ENCODE peak calls at places on chromosomes 13 and 19, in ten cellular contexts. F is breast epithelium; Z is astrocyte of the spinal cord; A is tibial artery; V is transverse colon; M is adrenal gland; E is ovary; I is left ventricle myocardium inferior; P is endothelial cell of umbilical vein; D is CD8-positive, alpha-beta T cell. T is an unnamed sample.

GRCh38 chr13:32432856-32433255 is 4.9 kb upstream of the N4BP2L1 start:
- DNase-seq in F (no peak), Z (no peak), A (no peak), V (no peak), M (no peak), E (no peak), I (no peak), P (no peak), D (no peak), T (no peak)

GRCh38 chr13:32314968-32315254 is 252 bp downstream of the ZAR1L start:
- DNase-seq in F (no peak), Z (peak; percentile 65), A (no peak), V (peak; percentile 35), M (no peak), E (no peak), I (no peak), P (no peak), D (peak; percentile 68), T (no peak)

GRCh38 chr13:44079413-44080205 is 199.9 kb downstream of the LACC1 start:
- DNase-seq in F (no peak), Z (no peak), A (no peak), V (no peak), M (no peak), E (no peak), I (no peak), P (no peak), D (no peak), T (no peak)

GRCh38 chr13:108363651-108364050 is 94.1 kb downstream of the TNFSF13B start:
- DNase-seq in F (no peak), Z (no peak), A (no peak), V (no peak), M (no peak), E (no peak), I (no peak), P (no peak), D (no peak), T (no peak)

GRCh38 chr19:16373539-16373938 is 48.9 kb downstream of the KLF2 start:
- DNase-seq in F (no peak), Z (peak; percentile 67), A (no peak), V (no peak), M (no peak), E (peak; percentile 81), I (peak; percentile 16), P (peak; percentile 34), D (no peak), T (peak; percentile 94)

GRCh38 chr19:28864577-28865042 is 348.3 kb downstream of the UQCRFS1 start:
- DNase-seq in F (no peak), Z (no peak), A (no peak), V (peak; percentile 35), M (peak; percentile 58), E (peak; percentile 87), I (peak; percentile 66), P (no peak), D (no peak), T (no peak)

GRCh38 chr13:30222253-30222652 is 85.1 kb downstream of the KATNAL1 start:
- DNase-seq in F (no peak), Z (peak; percentile 16), A (no peak), V (no peak), M (no peak), E (no peak), I (no peak), P (no peak), D (no peak), T (no peak)

GRCh38 chr19:13153627-13154240 is 3.5 kb downstream of the IER2 start:
- DNase-seq in F (no peak), Z (peak; percentile 49), A (peak; percentile 75), V (peak; percentile 47), M (peak; percentile 48), E (peak; percentile 58), I (no peak), P (no peak), D (peak; percentile 26), T (peak; percentile 34)

GRCh38 chr13:52846567-52847321 is 1.7 kb downstream of the PCDH8 start:
- DNase-seq in F (no peak), Z (no peak), A (no peak), V (peak; percentile 54), M (peak; percentile 61), E (peak; percentile 25), I (peak; percentile 55), P (peak; percentile 24), D (no peak), T (peak; percentile 4)

GRCh38 chr13:46211116-46211515 is 612 bp upstream of the LRRC63 start:
- DNase-seq in F (no peak), Z (peak; percentile 2), A (no peak), V (no peak), M (no peak), E (no peak), I (no peak), P (peak; percentile 3), D (peak; percentile 55), T (no peak)

GRCh38 chr19:49564616-49565045 is 15.7 kb downstream of the NOSIP start:
- DNase-seq in F (no peak), Z (no peak), A (no peak), V (peak; percentile 54), M (no peak), E (no peak), I (no peak), P (no peak), D (no peak), T (no peak)

GRCh38 chr13:21913010-21913409 is 242.1 kb downstream of the FGF9 start:
- DNase-seq in F (no peak), Z (no peak), A (no peak), V (no peak), M (no peak), E (no peak), I (no peak), P (no peak), D (no peak), T (no peak)
- TF ChIP-seq CTCF in F (no peak), Z (no peak), A (no peak), V (no peak), M (no peak), E (no peak), I (no peak), P (no peak), D (no peak), T (no peak)

GRCh38 chr13:102402292-102402691 is 444 bp upstream of the FGF14 start:
- DNase-seq in F (no peak), Z (peak; percentile 42), A (no peak), V (peak; percentile 12), M (peak; percentile 20), E (no peak), I (peak; percentile 16), P (no peak), D (peak; percentile 26), T (peak; percentile 33)

GRCh38 chr13:102399791-102400618 is 1.8 kb downstream of the FGF14 start:
- DNase-seq in F (no peak), Z (no peak), A (no peak), V (peak; percentile 9), M (no peak), E (no peak), I (peak; percentile 25), P (no peak), D (peak; percentile 21), T (no peak)

GRCh38 chr13:102400619-102401125 is 1.2 kb downstream of the FGF14 start:
- DNase-seq in F (no peak), Z (peak; percentile 2), A (peak; percentile 66), V (no peak), M (no peak), E (no peak), I (peak; percentile 16), P (no peak), D (no peak), T (peak; percentile 8)

GRCh38 chr13:102401755-102402154 is at the start of gene FGF14:
- DNase-seq in F (no peak), Z (peak; percentile 8), A (no peak), V (no peak), M (no peak), E (no peak), I (no peak), P (no peak), D (no peak), T (no peak)

DNA sequence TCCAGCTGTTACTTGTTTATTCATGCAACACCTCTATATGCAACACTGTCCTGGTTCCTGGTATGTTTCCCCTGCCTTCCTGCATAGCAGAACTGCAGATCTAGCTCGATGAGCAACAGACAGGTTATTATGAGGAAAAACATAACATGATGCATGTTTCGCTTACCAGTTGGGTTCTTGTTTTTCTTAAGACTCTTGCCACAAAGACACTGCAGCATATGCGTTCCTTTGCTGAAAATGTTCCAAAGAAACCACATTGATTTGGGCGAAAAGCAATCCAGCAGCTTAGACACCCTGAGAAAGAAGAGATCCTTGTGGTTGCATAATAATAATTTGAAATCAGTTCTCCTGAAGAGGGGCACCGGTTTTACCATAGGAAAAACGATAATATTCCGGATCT is 543 bp downstream of the FGF14 start:
- DNase-seq in F (no peak), Z (peak; percentile 20), A (no peak), V (no peak), M (no peak), E (no peak), I (no peak), P (no peak), D (no peak), T (peak; percentile 8)
- H3K4me3 ChIP-seq in F (peak overlapping the region; percentile 68), Z (peak overlapping the region; percentile 46), A (peak overlapping the region; percentile 47), V (peak overlapping the region; percentile 43), M (no peak overlapping the region), E (peak overlapping the region; percentile 38), I (peak overlapping the region; percentile 74), P (no peak overlapping the region), D (no peak overlapping the region), T (peak overlapping the region; percentile 55)

DNA sequence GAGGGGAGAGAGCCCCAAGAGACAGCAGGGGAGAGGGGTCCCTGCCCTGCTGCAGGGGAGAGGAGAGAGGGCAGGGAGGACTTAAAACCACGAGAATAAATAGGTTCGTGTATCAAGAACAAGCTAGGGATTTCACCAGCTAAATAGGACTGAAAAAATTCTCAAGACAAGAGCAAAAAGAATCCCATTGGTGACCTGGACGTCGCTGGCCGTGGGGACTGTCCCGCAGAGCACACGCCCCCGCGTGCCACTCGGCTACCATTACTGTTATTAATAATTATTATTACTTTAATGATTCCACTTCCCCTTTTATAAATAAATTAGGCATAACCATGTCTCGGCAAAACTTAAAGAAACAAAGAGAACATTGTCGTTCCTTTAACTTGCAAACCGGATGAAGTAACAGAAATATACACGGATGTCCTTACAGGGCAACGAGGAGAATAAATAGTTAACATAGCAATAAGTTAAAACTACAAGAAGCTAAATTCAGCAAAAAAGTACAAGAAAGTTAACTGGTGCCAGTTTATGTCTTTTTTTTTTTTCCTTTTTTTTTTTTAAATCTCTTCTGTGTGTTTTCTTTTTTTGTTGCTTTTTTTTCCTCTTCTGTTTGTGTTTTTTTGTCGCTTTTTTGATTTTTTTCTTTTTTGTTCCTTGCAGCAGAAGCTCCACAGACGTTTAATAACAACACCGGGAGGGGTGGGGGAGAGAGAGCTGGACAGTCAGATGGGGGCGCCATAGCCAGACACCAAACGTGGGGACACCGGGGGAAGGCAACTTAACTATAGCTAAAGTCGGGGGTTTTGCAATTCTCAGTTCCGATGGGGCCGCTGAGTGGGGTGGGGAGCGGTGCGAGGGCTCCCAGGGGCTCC is 16.7 kb downstream of the PRKCSH start:
- DNase-seq in F (no peak), Z (no peak), A (no peak), V (no peak), M (no peak), E (no peak), I (no peak), P (no peak), D (no peak), T (no peak)
- TF ChIP-seq CTCF in F (no peak), Z (peak; percentile 25), A (no peak), V (no peak), M (no peak), E (no peak), I (no peak), P (no peak), D (no peak), T (peak; percentile 19)

GRCh38 chr13:48571121-48571901 is 38.4 kb upstream of the RCBTB2 start:
- DNase-seq in F (no peak), Z (peak; percentile 84), A (no peak), V (no peak), M (no peak), E (no peak), I (no peak), P (peak; percentile 45), D (no peak), T (peak; percentile 69)
- H3K4me3 ChIP-seq in F (peak overlapping the region; percentile 15), Z (no peak overlapping the region), A (peak overlapping the region; percentile 35), V (no peak overlapping the region), M (no peak overlapping the region), E (peak overlapping the region; percentile 1), I (peak overlapping the region; percentile 48), P (no peak overlapping the region), D (no peak overlapping the region), T (peak overlapping the region; percentile 22)

T was measured in fibroblast of villous mesenchyme.